ENCODE peak calls at places on chromosomes 5 and 9, in eight cellular contexts. One of them, this sample, is unnamed.

GRCh38 chr9:134658378-134658955 is 16.9 kb downstream of the COL5A1 start:
- DNase-seq in breast epithelium: no peak
- DNase-seq in body of pancreas: no peak
- DNase-seq in PC-9: no peak
- DNase-seq in foreskin fibroblast: no peak
- DNase-seq in GM12865: no peak
- DNase-seq in kidney epithelial cell: no peak
- DNase-seq in HepG2: no peak
- DNase-seq in this sample: no peak

GRCh38 chr5:84718377-84718776 is 333.7 kb upstream of the EDIL3 start:
- DNase-seq in breast epithelium: no peak
- DNase-seq in body of pancreas: no peak
- DNase-seq in PC-9: no peak
- DNase-seq in foreskin fibroblast: no peak
- DNase-seq in GM12865: no peak
- DNase-seq in kidney epithelial cell: no peak
- DNase-seq in HepG2: no peak
- DNase-seq in this sample: no peak

GRCh38 chr5:40165789-40166728 is 513.7 kb upstream of the PTGER4 start:
- DNase-seq in breast epithelium: no peak
- DNase-seq in body of pancreas: no peak
- DNase-seq in PC-9: no peak
- DNase-seq in foreskin fibroblast: no peak
- DNase-seq in GM12865: peak; percentile 6
- DNase-seq in kidney epithelial cell: no peak
- DNase-seq in HepG2: no peak
- DNase-seq in this sample: no peak

GRCh38 chr5:141529002-141529401 is 40.1 kb downstream of the PCDHGC5 start:
- DNase-seq in breast epithelium: no peak
- DNase-seq in body of pancreas: no peak
- DNase-seq in PC-9: no peak
- DNase-seq in foreskin fibroblast: peak; percentile 75
- DNase-seq in GM12865: peak; percentile 71
- DNase-seq in kidney epithelial cell: no peak
- DNase-seq in HepG2: no peak
- DNase-seq in this sample: no peak

GRCh38 chr5:160188151-160188967 is 40.9 kb upstream of the FABP6 start:
- DNase-seq in breast epithelium: no peak
- DNase-seq in body of pancreas: peak; percentile 87
- DNase-seq in PC-9: peak; percentile 92
- DNase-seq in foreskin fibroblast: peak; percentile 56
- DNase-seq in GM12865: no peak
- DNase-seq in kidney epithelial cell: no peak
- DNase-seq in HepG2: no peak
- DNase-seq in this sample: peak; percentile 21

GRCh38 chr5:150118561-150119229 is 32.3 kb upstream of the CSF1R start:
- DNase-seq in breast epithelium: peak; percentile 30
- DNase-seq in body of pancreas: no peak
- DNase-seq in PC-9: no peak
- DNase-seq in foreskin fibroblast: no peak
- DNase-seq in GM12865: no peak
- DNase-seq in kidney epithelial cell: no peak
- DNase-seq in HepG2: no peak
- DNase-seq in this sample: no peak

GRCh38 chr5:1008451-1009358 is at the start of gene NKD2:
- DNase-seq in breast epithelium: peak; percentile 48
- DNase-seq in body of pancreas: peak; percentile 54
- DNase-seq in PC-9: peak; percentile 59
- DNase-seq in foreskin fibroblast: no peak
- DNase-seq in GM12865: no peak
- DNase-seq in kidney epithelial cell: no peak
- DNase-seq in HepG2: no peak
- DNase-seq in this sample: no peak

GRCh38 chr9:133054966-133055365 is 6.8 kb upstream of the CEL start:
- DNase-seq in breast epithelium: no peak
- DNase-seq in body of pancreas: peak; percentile 96
- DNase-seq in PC-9: no peak
- DNase-seq in foreskin fibroblast: peak; percentile 95
- DNase-seq in GM12865: no peak
- DNase-seq in kidney epithelial cell: no peak
- DNase-seq in HepG2: no peak
- DNase-seq in this sample: peak; percentile 61

GRCh38 chr9:95852059-95853032 is 23.1 kb upstream of the ERCC6L2 start:
- DNase-seq in breast epithelium: no peak
- DNase-seq in body of pancreas: no peak
- DNase-seq in PC-9: peak; percentile 11
- DNase-seq in foreskin fibroblast: peak; percentile 50
- DNase-seq in GM12865: peak; percentile 91
- DNase-seq in kidney epithelial cell: peak; percentile 86
- DNase-seq in HepG2: no peak
- DNase-seq in this sample: no peak

DNA sequence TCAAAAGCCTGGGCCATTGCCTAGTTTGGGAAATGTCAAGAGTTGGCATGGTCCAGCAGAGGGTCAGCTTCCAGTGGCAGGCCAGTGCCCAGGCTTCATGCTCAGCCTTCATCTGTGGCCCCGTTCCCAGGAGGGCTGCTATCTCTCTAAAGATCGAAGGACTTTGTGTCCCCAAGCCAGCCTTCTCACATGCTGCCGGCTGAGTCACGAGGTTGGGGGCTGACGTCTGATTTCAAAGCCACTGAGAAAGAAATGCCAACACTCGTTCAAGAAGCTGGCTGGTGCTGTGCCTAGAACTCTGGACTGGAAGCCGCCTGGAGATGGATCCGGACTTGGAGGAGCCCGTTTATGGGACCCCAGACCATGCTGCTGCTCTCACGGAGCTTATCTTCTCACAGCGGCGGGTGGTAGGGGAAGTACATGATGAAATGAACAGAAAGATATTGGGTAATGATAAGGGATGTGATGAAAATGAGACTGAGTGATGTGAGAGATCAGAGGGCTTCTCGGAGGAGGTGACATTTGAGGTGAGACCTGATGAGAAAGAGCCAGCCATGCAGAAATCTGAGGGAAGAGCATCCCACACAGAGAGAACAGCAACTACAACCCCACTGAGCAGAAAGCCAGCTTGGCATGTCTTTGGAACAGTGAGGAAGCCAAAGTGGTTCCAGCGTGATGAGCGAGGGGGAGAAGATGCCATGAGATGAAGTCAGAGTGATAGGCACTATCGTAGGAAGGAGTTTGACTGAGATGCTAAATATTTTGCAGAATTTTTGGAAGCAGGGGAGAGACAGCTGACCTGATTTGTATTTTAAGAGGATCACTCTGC is 54.9 kb upstream of the BOD1 start:
- DNase-seq in breast epithelium: peak; percentile 72
- DNase-seq in body of pancreas: peak; percentile 68
- DNase-seq in PC-9: no peak
- DNase-seq in foreskin fibroblast: peak; percentile 14
- DNase-seq in GM12865: no peak
- DNase-seq in kidney epithelial cell: no peak
- DNase-seq in HepG2: peak; percentile 60
- DNase-seq in this sample: no peak
- H3K4me3 ChIP-seq in breast epithelium: peak overlapping the region; percentile 56
- H3K4me3 ChIP-seq in body of pancreas: no peak overlapping the region
- H3K4me3 ChIP-seq in PC-9: no peak overlapping the region
- H3K4me3 ChIP-seq in foreskin fibroblast: no peak overlapping the region
- H3K4me3 ChIP-seq in GM12865: no peak overlapping the region
- H3K4me3 ChIP-seq in kidney epithelial cell: no peak overlapping the region
- H3K4me3 ChIP-seq in HepG2: no peak overlapping the region
- H3K4me3 ChIP-seq in this sample: no peak overlapping the region

DNA sequence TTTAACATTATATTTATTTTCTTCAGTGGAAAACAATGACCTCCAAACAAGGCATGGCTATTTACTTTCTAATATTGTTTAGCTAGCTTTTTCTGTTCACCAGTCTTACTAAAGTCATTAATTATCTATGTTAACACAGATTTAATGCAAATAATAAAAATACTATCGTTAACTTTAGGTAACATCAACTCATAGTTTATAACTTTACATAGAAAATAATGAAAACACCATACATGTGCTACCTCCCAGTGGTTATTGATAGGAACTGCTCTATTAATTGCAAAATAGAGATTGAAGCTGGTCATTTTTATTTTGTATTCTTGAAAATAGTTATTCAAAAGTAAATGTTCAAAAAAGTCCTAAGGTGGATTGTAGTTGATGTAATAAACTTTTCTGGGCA is 78.3 kb upstream of the HCN1 start:
- DNase-seq in breast epithelium: no peak
- DNase-seq in body of pancreas: no peak
- DNase-seq in PC-9: no peak
- DNase-seq in foreskin fibroblast: no peak
- DNase-seq in GM12865: no peak
- DNase-seq in kidney epithelial cell: no peak
- DNase-seq in HepG2: no peak
- DNase-seq in this sample: no peak
- TF ChIP-seq CTCF in breast epithelium: no peak
- TF ChIP-seq CTCF in body of pancreas: peak; percentile 26
- TF ChIP-seq CTCF in PC-9: peak; percentile 75
- TF ChIP-seq CTCF in foreskin fibroblast: no peak
- TF ChIP-seq CTCF in GM12865: peak; percentile 32
- TF ChIP-seq CTCF in kidney epithelial cell: no peak
- TF ChIP-seq CTCF in HepG2: no peak
- TF ChIP-seq CTCF in this sample: no peak

GRCh38 chr5:165196961-165197360 is 1691.5 kb downstream of the MAT2B start:
- DNase-seq in breast epithelium: no peak
- DNase-seq in body of pancreas: no peak
- DNase-seq in PC-9: no peak
- DNase-seq in foreskin fibroblast: no peak
- DNase-seq in GM12865: no peak
- DNase-seq in kidney epithelial cell: no peak
- DNase-seq in HepG2: no peak
- DNase-seq in this sample: no peak

GRCh38 chr5:165202144-165202910 is 1696.9 kb downstream of the MAT2B start:
- DNase-seq in breast epithelium: no peak
- DNase-seq in body of pancreas: no peak
- DNase-seq in PC-9: no peak
- DNase-seq in foreskin fibroblast: no peak
- DNase-seq in GM12865: no peak
- DNase-seq in kidney epithelial cell: no peak
- DNase-seq in HepG2: no peak
- DNase-seq in this sample: no peak

DNA sequence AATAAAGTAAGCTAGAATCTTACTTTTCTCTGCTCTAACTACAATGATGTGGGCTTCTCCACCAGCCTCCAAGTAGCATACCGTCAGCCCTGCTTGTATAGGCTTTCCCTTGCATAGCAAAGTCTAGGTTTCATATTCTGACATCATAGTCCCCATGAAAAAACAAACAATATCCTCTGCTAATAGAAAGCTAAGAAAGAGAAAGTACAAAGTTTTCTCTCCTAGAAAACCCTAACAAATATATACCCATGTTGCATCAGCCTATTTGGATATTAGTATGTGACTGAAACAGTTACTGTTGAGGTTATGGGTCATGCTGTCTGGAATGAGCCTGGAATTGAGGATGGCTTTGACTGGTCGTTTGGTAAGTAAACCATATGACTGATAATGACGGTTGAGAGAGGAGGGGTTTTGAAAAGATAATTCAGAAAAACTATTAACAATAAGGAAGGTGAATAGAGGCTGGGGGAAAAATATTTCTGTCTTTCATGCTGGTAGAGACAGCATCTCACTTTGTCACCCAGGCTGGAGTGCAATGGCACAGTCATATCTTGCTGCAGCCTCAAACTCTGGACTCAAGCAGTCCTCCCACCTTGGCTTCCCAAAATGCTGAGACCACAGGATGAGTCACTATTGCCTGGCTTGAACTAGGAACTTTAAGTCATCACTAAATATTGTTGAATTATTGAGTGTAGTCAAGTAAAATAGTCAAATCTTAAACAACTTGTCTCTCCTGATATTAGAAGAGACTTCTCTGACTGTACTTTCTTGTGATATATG is 1696.1 kb downstream of the MAT2B start:
- DNase-seq in breast epithelium: no peak
- DNase-seq in body of pancreas: no peak
- DNase-seq in PC-9: no peak
- DNase-seq in foreskin fibroblast: no peak
- DNase-seq in GM12865: no peak
- DNase-seq in kidney epithelial cell: no peak
- DNase-seq in HepG2: no peak
- DNase-seq in this sample: no peak
- H3K4me3 ChIP-seq in breast epithelium: no peak overlapping the region
- H3K4me3 ChIP-seq in body of pancreas: no peak overlapping the region
- H3K4me3 ChIP-seq in PC-9: no peak overlapping the region
- H3K4me3 ChIP-seq in foreskin fibroblast: no peak overlapping the region
- H3K4me3 ChIP-seq in GM12865: no peak overlapping the region
- H3K4me3 ChIP-seq in kidney epithelial cell: no peak overlapping the region
- H3K4me3 ChIP-seq in HepG2: no peak overlapping the region
- H3K4me3 ChIP-seq in this sample: no peak overlapping the region

DNA sequence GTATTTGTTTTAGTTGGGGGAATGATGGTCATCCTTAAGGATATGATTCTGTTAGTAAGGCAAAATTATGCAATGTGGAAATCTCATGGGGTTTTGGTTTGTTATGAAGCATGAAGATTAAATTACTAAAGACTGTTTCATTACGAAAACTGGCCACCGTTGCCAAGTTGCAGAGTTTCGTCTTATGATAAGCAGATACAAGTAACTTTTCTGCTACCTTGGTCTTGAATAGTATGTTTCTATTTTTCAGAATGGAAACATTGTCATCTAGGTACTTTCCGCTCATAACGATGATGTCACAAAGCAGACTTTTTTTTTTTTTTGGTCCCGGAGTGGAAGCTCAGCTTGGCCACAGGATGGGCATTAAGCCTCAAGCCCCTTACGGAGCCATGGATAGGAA is 4.2 kb downstream of the CCNI2 start:
- DNase-seq in breast epithelium: no peak
- DNase-seq in body of pancreas: no peak
- DNase-seq in PC-9: no peak
- DNase-seq in foreskin fibroblast: peak; percentile 47
- DNase-seq in GM12865: peak; percentile 85
- DNase-seq in kidney epithelial cell: no peak
- DNase-seq in HepG2: no peak
- DNase-seq in this sample: peak; percentile 76
- TF ChIP-seq CTCF in breast epithelium: no peak
- TF ChIP-seq CTCF in body of pancreas: no peak
- TF ChIP-seq CTCF in PC-9: no peak
- TF ChIP-seq CTCF in foreskin fibroblast: no peak
- TF ChIP-seq CTCF in GM12865: no peak
- TF ChIP-seq CTCF in kidney epithelial cell: no peak
- TF ChIP-seq CTCF in HepG2: no peak
- TF ChIP-seq CTCF in this sample: no peak

DNA sequence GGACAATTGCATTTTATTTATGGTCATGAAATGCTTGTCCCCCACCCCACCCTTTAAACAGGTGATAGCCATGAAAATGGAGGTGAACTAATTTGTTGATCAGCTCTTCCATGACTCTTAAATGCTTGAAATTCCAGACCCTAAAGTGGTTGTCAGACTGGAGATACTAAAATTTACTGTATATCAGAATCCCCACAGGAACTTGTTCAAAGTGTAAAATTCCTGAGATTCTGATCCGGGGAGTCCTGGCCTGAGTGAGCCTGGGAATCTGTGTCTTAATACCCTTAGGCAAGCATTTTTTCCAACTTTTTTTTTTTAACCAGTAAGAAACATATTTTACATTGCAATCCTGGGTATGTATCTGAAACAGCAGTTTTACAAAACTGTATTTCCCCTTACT is 4.7 kb downstream of the SKP2 start:
- DNase-seq in breast epithelium: no peak
- DNase-seq in body of pancreas: no peak
- DNase-seq in PC-9: no peak
- DNase-seq in foreskin fibroblast: peak; percentile 8
- DNase-seq in GM12865: no peak
- DNase-seq in kidney epithelial cell: no peak
- DNase-seq in HepG2: peak; percentile 29
- DNase-seq in this sample: peak; percentile 34
- H3K4me3 ChIP-seq in breast epithelium: no peak overlapping the region
- H3K4me3 ChIP-seq in body of pancreas: no peak overlapping the region
- H3K4me3 ChIP-seq in PC-9: no peak overlapping the region
- H3K4me3 ChIP-seq in foreskin fibroblast: no peak overlapping the region
- H3K4me3 ChIP-seq in GM12865: no peak overlapping the region
- H3K4me3 ChIP-seq in kidney epithelial cell: no peak overlapping the region
- H3K4me3 ChIP-seq in HepG2: no peak overlapping the region
- H3K4me3 ChIP-seq in this sample: no peak overlapping the region

GRCh38 chr5:37248970-37249819 is at the start of gene CPLANE1:
- DNase-seq in breast epithelium: peak; percentile 72
- DNase-seq in body of pancreas: peak; percentile 85
- DNase-seq in PC-9: peak; percentile 96
- DNase-seq in foreskin fibroblast: peak; percentile 76
- DNase-seq in GM12865: peak; percentile 80
- DNase-seq in kidney epithelial cell: no peak
- DNase-seq in HepG2: peak; percentile 53
- DNase-seq in this sample: no peak
- TF ChIP-seq CTCF in breast epithelium: no peak
- TF ChIP-seq CTCF in body of pancreas: no peak
- TF ChIP-seq CTCF in PC-9: no peak
- TF ChIP-seq CTCF in foreskin fibroblast: no peak
- TF ChIP-seq CTCF in GM12865: no peak
- TF ChIP-seq CTCF in kidney epithelial cell: no peak
- TF ChIP-seq CTCF in HepG2: peak; percentile 38
- TF ChIP-seq CTCF in this sample: peak; percentile 13

This sample was measured in AG09309.